ENCODE peak calls at places on chromosomes 3 and 15, in nine cellular contexts. One of them, this sample, is unnamed.

GRCh38 chr15:77676569-77677375 is 44.1 kb upstream of the LINGO1 start:
- DNase-seq in astrocyte: no peak
- DNase-seq in MCF 10A: no peak
- DNase-seq in lower lobe of right lung: no peak
- DNase-seq in colonic mucosa: no peak
- DNase-seq in WTC11: no peak
- DNase-seq in left lung: no peak
- DNase-seq in HFFc6: no peak
- DNase-seq in B cell: no peak
- DNase-seq in this sample: no peak

GRCh38 chr3:116306720-116307119 is 138.6 kb downstream of the LSAMP start:
- DNase-seq in astrocyte: no peak
- DNase-seq in MCF 10A: no peak
- DNase-seq in lower lobe of right lung: no peak
- DNase-seq in colonic mucosa: no peak
- DNase-seq in WTC11: no peak
- DNase-seq in left lung: no peak
- DNase-seq in HFFc6: no peak
- DNase-seq in B cell: no peak
- DNase-seq in this sample: no peak

GRCh38 chr15:24878153-24878552 is 76.6 kb upstream of the SNRPN start:
- DNase-seq in astrocyte: peak
- DNase-seq in MCF 10A: no peak
- DNase-seq in lower lobe of right lung: peak
- DNase-seq in colonic mucosa: no peak
- DNase-seq in WTC11: peak
- DNase-seq in left lung: peak
- DNase-seq in HFFc6: no peak
- DNase-seq in B cell: no peak
- DNase-seq in this sample: no peak

GRCh38 chr15:90603893-90604292 is 74.2 kb downstream of the CRTC3 start:
- DNase-seq in astrocyte: no peak
- DNase-seq in MCF 10A: peak
- DNase-seq in lower lobe of right lung: peak
- DNase-seq in colonic mucosa: peak
- DNase-seq in WTC11: no peak
- DNase-seq in left lung: peak
- DNase-seq in HFFc6: peak
- DNase-seq in B cell: no peak
- DNase-seq in this sample: no peak

GRCh38 chr15:73370151-73370550 is 1.4 kb upstream of the HCN4 start:
- DNase-seq in astrocyte: no peak
- DNase-seq in MCF 10A: no peak
- DNase-seq in lower lobe of right lung: no peak
- DNase-seq in colonic mucosa: no peak
- DNase-seq in WTC11: no peak
- DNase-seq in left lung: no peak
- DNase-seq in HFFc6: no peak
- DNase-seq in B cell: no peak
- DNase-seq in this sample: no peak

GRCh38 chr3:95798628-95799027 is 1015.8 kb upstream of the EPHA6 start:
- DNase-seq in astrocyte: no peak
- DNase-seq in MCF 10A: no peak
- DNase-seq in lower lobe of right lung: no peak
- DNase-seq in colonic mucosa: no peak
- DNase-seq in WTC11: no peak
- DNase-seq in left lung: no peak
- DNase-seq in HFFc6: no peak
- DNase-seq in B cell: no peak
- DNase-seq in this sample: no peak

GRCh38 chr3:31911124-31911523 is 69.9 kb downstream of the OSBPL10 start:
- DNase-seq in astrocyte: no peak
- DNase-seq in MCF 10A: no peak
- DNase-seq in lower lobe of right lung: no peak
- DNase-seq in colonic mucosa: no peak
- DNase-seq in WTC11: no peak
- DNase-seq in left lung: no peak
- DNase-seq in HFFc6: no peak
- DNase-seq in B cell: no peak
- DNase-seq in this sample: no peak

GRCh38 chr3:4355401-4356224 is 52.4 kb downstream of the SETMAR start:
- DNase-seq in astrocyte: no peak
- DNase-seq in MCF 10A: no peak
- DNase-seq in lower lobe of right lung: no peak
- DNase-seq in colonic mucosa: no peak
- DNase-seq in WTC11: no peak
- DNase-seq in left lung: no peak
- DNase-seq in HFFc6: no peak
- DNase-seq in B cell: no peak
- DNase-seq in this sample: peak

GRCh38 chr15:82810061-82810862 is 834 bp downstream of the WHAMM start:
- DNase-seq in astrocyte: peak
- DNase-seq in MCF 10A: peak
- DNase-seq in lower lobe of right lung: peak
- DNase-seq in colonic mucosa: peak
- DNase-seq in WTC11: peak
- DNase-seq in left lung: peak
- DNase-seq in HFFc6: peak
- DNase-seq in B cell: no peak
- DNase-seq in this sample: no peak

GRCh38 chr3:54899273-54899672 is 28.6 kb downstream of the LRTM1 start:
- DNase-seq in astrocyte: no peak
- DNase-seq in MCF 10A: no peak
- DNase-seq in lower lobe of right lung: no peak
- DNase-seq in colonic mucosa: no peak
- DNase-seq in WTC11: no peak
- DNase-seq in left lung: no peak
- DNase-seq in HFFc6: no peak
- DNase-seq in B cell: no peak
- DNase-seq in this sample: no peak

GRCh38 chr3:36482259-36482658 is 102.0 kb downstream of the STAC start:
- DNase-seq in astrocyte: no peak
- DNase-seq in MCF 10A: no peak
- DNase-seq in lower lobe of right lung: no peak
- DNase-seq in colonic mucosa: no peak
- DNase-seq in WTC11: no peak
- DNase-seq in left lung: no peak
- DNase-seq in HFFc6: no peak
- DNase-seq in B cell: no peak
- DNase-seq in this sample: no peak

GRCh38 chr3:51280171-51280570 is 104.9 kb upstream of the MANF start:
- DNase-seq in astrocyte: no peak
- DNase-seq in MCF 10A: no peak
- DNase-seq in lower lobe of right lung: no peak
- DNase-seq in colonic mucosa: no peak
- DNase-seq in WTC11: no peak
- DNase-seq in left lung: no peak
- DNase-seq in HFFc6: no peak
- DNase-seq in B cell: no peak
- DNase-seq in this sample: no peak

GRCh38 chr3:124530916-124531315 is 199.3 kb upstream of the UMPS start:
- DNase-seq in astrocyte: no peak
- DNase-seq in MCF 10A: no peak
- DNase-seq in lower lobe of right lung: no peak
- DNase-seq in colonic mucosa: no peak
- DNase-seq in WTC11: no peak
- DNase-seq in left lung: no peak
- DNase-seq in HFFc6: no peak
- DNase-seq in B cell: no peak
- DNase-seq in this sample: no peak

GRCh38 chr3:196631655-196632032 is 7.8 kb upstream of the NRROS start:
- DNase-seq in astrocyte: no peak
- DNase-seq in MCF 10A: no peak
- DNase-seq in lower lobe of right lung: no peak
- DNase-seq in colonic mucosa: no peak
- DNase-seq in WTC11: no peak
- DNase-seq in left lung: no peak
- DNase-seq in HFFc6: no peak
- DNase-seq in B cell: no peak
- DNase-seq in this sample: no peak

GRCh38 chr3:196633658-196634151 is 5.8 kb upstream of the NRROS start:
- DNase-seq in astrocyte: no peak
- DNase-seq in MCF 10A: no peak
- DNase-seq in lower lobe of right lung: no peak
- DNase-seq in colonic mucosa: no peak
- DNase-seq in WTC11: no peak
- DNase-seq in left lung: no peak
- DNase-seq in HFFc6: no peak
- DNase-seq in B cell: no peak
- DNase-seq in this sample: no peak

GRCh38 chr3:196634224-196634623 is 5.3 kb upstream of the NRROS start:
- DNase-seq in astrocyte: no peak
- DNase-seq in MCF 10A: no peak
- DNase-seq in lower lobe of right lung: no peak
- DNase-seq in colonic mucosa: no peak
- DNase-seq in WTC11: no peak
- DNase-seq in left lung: no peak
- DNase-seq in HFFc6: no peak
- DNase-seq in B cell: peak
- DNase-seq in this sample: no peak

GRCh38 chr3:196634851-196635250 is 4.6 kb upstream of the NRROS start:
- DNase-seq in astrocyte: no peak
- DNase-seq in MCF 10A: no peak
- DNase-seq in lower lobe of right lung: no peak
- DNase-seq in colonic mucosa: no peak
- DNase-seq in WTC11: no peak
- DNase-seq in left lung: no peak
- DNase-seq in HFFc6: no peak
- DNase-seq in B cell: no peak
- DNase-seq in this sample: no peak

DNA sequence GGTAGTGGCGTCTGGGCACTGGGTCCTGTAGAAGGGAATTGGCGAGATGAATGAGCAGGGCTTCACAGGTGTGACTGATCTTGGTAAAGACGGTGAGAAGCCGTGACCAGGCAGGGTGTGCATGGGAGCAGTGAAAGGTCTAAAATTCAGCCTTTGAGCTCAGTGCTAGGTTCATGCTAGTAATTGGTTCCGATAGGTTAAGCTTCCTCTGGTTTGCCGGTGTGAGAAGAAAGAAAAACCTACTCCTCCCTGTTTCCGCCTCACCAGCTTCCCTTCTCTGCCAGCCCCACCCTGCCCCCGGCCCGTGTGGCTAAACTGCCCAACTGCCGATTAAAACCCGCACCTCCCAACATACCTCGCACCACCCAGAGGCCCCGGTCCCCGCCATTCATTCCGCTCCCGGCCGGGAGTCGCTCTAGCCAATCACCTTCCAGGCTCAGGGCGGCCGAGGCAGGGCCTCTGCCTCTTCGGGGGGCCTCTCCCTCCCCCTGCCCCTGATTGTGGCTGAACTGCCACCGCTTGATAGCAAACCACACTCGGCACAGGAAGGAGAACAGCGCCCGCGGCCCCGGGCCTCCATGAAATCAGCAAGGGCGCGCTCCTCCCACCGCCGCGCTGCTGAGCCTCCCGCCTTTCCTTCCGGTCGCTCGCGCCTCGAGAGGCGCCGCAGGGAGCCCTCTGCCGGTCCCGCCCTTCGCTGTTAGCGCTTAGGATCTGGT is 7.3 kb upstream of the NRROS start:
- DNase-seq in astrocyte: peak
- DNase-seq in MCF 10A: peak
- DNase-seq in lower lobe of right lung: peak
- DNase-seq in colonic mucosa: peak
- DNase-seq in WTC11: peak
- DNase-seq in left lung: peak
- DNase-seq in HFFc6: peak
- DNase-seq in B cell: peak
- DNase-seq in this sample: no peak
- TF ChIP-seq CTCF in astrocyte: no peak
- TF ChIP-seq CTCF in MCF 10A: peak
- TF ChIP-seq CTCF in lower lobe of right lung: peak
- TF ChIP-seq CTCF in colonic mucosa: peak
- TF ChIP-seq CTCF in WTC11: no peak
- TF ChIP-seq CTCF in left lung: no peak
- TF ChIP-seq CTCF in HFFc6: peak
- TF ChIP-seq CTCF in B cell: peak
- TF ChIP-seq CTCF in this sample: no peak

GRCh38 chr3:142844339-142844977 is 44.4 kb downstream of the PCOLCE2 start:
- DNase-seq in astrocyte: peak
- DNase-seq in MCF 10A: peak
- DNase-seq in lower lobe of right lung: no peak
- DNase-seq in colonic mucosa: no peak
- DNase-seq in WTC11: no peak
- DNase-seq in left lung: no peak
- DNase-seq in HFFc6: peak
- DNase-seq in B cell: no peak
- DNase-seq in this sample: no peak
- TF ChIP-seq CTCF in astrocyte: peak
- TF ChIP-seq CTCF in MCF 10A: peak
- TF ChIP-seq CTCF in lower lobe of right lung: peak
- TF ChIP-seq CTCF in colonic mucosa: peak
- TF ChIP-seq CTCF in WTC11: no peak
- TF ChIP-seq CTCF in left lung: peak
- TF ChIP-seq CTCF in HFFc6: peak
- TF ChIP-seq CTCF in B cell: peak
- TF ChIP-seq CTCF in this sample: no peak

GRCh38 chr3:180570238-180570637 is 31.7 kb upstream of the TTC14 start:
- DNase-seq in astrocyte: no peak
- DNase-seq in MCF 10A: no peak
- DNase-seq in lower lobe of right lung: no peak
- DNase-seq in colonic mucosa: no peak
- DNase-seq in WTC11: no peak
- DNase-seq in left lung: no peak
- DNase-seq in HFFc6: no peak
- DNase-seq in B cell: no peak
- DNase-seq in this sample: no peak

GRCh38 chr3:180563411-180563810 is 38.6 kb upstream of the TTC14 start:
- DNase-seq in astrocyte: no peak
- DNase-seq in MCF 10A: no peak
- DNase-seq in lower lobe of right lung: no peak
- DNase-seq in colonic mucosa: no peak
- DNase-seq in WTC11: no peak
- DNase-seq in left lung: no peak
- DNase-seq in HFFc6: no peak
- DNase-seq in B cell: no peak
- DNase-seq in this sample: no peak

DNA sequence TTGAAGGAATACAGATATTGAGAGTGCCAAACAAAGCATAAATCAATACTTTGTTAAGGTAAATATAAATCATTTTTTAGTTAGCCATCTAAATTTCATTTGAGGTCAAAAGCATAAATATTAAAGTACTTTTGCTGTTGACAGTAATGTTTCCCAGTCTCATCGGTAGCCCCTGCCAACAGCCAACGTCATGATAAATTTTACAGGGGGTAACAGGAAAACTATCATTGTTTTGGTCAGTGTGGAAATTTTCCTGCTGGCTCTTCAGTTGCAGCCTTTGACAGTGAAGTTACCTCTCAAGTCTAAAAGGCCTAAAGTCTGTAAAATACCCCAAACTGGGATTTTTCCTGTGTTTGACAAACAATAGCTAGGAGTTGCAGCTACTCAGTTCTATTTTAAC is 37.3 kb upstream of the TTC14 start:
- DNase-seq in astrocyte: no peak
- DNase-seq in MCF 10A: no peak
- DNase-seq in lower lobe of right lung: no peak
- DNase-seq in colonic mucosa: no peak
- DNase-seq in WTC11: no peak
- DNase-seq in left lung: no peak
- DNase-seq in HFFc6: no peak
- DNase-seq in B cell: no peak
- DNase-seq in this sample: no peak
- TF ChIP-seq CTCF in astrocyte: no peak
- TF ChIP-seq CTCF in MCF 10A: no peak
- TF ChIP-seq CTCF in lower lobe of right lung: no peak
- TF ChIP-seq CTCF in colonic mucosa: no peak
- TF ChIP-seq CTCF in WTC11: no peak
- TF ChIP-seq CTCF in left lung: no peak
- TF ChIP-seq CTCF in HFFc6: no peak
- TF ChIP-seq CTCF in B cell: no peak
- TF ChIP-seq CTCF in this sample: no peak

GRCh38 chr3:66378256-66378655 is 122.6 kb downstream of the LRIG1 start:
- DNase-seq in astrocyte: no peak
- DNase-seq in MCF 10A: peak
- DNase-seq in lower lobe of right lung: no peak
- DNase-seq in colonic mucosa: no peak
- DNase-seq in WTC11: peak
- DNase-seq in left lung: peak
- DNase-seq in HFFc6: no peak
- DNase-seq in B cell: no peak
- DNase-seq in this sample: no peak
- TF ChIP-seq CTCF in astrocyte: peak
- TF ChIP-seq CTCF in MCF 10A: peak
- TF ChIP-seq CTCF in lower lobe of right lung: peak
- TF ChIP-seq CTCF in colonic mucosa: peak
- TF ChIP-seq CTCF in WTC11: no peak
- TF ChIP-seq CTCF in left lung: no peak
- TF ChIP-seq CTCF in HFFc6: peak
- TF ChIP-seq CTCF in B cell: peak
- TF ChIP-seq CTCF in this sample: no peak

This sample was measured in omental fat pad.